ENCODE peak calls at places on chromosomes 5 and 9, in six cellular contexts. O is thyroid gland, F is HCT116, U is transverse colon, E is A549, G is heart left ventricle. Q is an unnamed sample.

GRCh38 chr5:98556707-98557106 is 216.8 kb upstream of the RGMB start:
- DNase-seq in F (no peak), O (no peak), E (no peak), U (no peak), G (no peak), Q (no peak)

GRCh38 chr9:6944896-6945295 is 187.1 kb downstream of the KDM4C start:
- DNase-seq in E (no peak), F (no peak), U (no peak), O (no peak), G (no peak), Q (no peak)

GRCh38 chr5:113039229-113039628 is 62.6 kb downstream of the DCP2 start:
- DNase-seq in U (no peak), E (no peak), F (no peak), G (no peak), O (no peak), Q (no peak)

GRCh38 chr5:120083851-120084615 is 380.1 kb upstream of the PRR16 start:
- DNase-seq in E (no peak), U (no peak), F (no peak), G (no peak), O (no peak), Q (no peak)

GRCh38 chr5:84430863-84431663 is 46.4 kb upstream of the EDIL3 start:
- DNase-seq in O (no peak), G (no peak), U (no peak), F (no peak), E (no peak), Q (no peak)

GRCh38 chr5:111584651-111585050 is 72.3 kb upstream of the STARD4 start:
- DNase-seq in O (no peak), G (no peak), U (no peak), E (no peak), F (no peak), Q (no peak)

GRCh38 chr9:129990269-129991005 is 52.6 kb downstream of the FNBP1 start:
- DNase-seq in O (no peak), G (no peak), E (no peak), F (no peak), U (peak), Q (no peak)

GRCh38 chr5:153079396-153079795 is 411.1 kb upstream of the GRIA1 start:
- DNase-seq in O (no peak), U (no peak), E (no peak), F (no peak), G (no peak), Q (no peak)

GRCh38 chr9:135343136-135343535 is 136.4 kb upstream of the PPP1R26 start:
- DNase-seq in F (no peak), G (no peak), U (no peak), E (no peak), O (no peak), Q (no peak)

GRCh38 chr5:179205277-179205676 is 140.0 kb downstream of the ADAMTS2 start:
- DNase-seq in O (no peak), U (no peak), E (no peak), F (no peak), G (no peak), Q (no peak)

GRCh38 chr9:128800061-128800460 is 13.0 kb downstream of the TBC1D13 start:
- DNase-seq in O (no peak), F (no peak), U (no peak), E (no peak), G (no peak), Q (no peak)

GRCh38 chr5:77995793-77996409 is 219.8 kb upstream of the TBCA start:
- DNase-seq in U (no peak), G (no peak), E (no peak), O (no peak), F (no peak), Q (no peak)

GRCh38 chr5:84379749-84380148 is 4.9 kb downstream of the EDIL3 start:
- DNase-seq in E (no peak), U (no peak), F (no peak), G (no peak), O (no peak), Q (no peak)

GRCh38 chr5:134003957-134004625 is 684 bp downstream of the VDAC1 start:
- DNase-seq in U (peak), F (no peak), G (peak), E (no peak), O (peak), Q (peak)

GRCh38 chr5:97047076-97047475 is 95.3 kb downstream of the LIX1 start:
- DNase-seq in G (no peak), U (no peak), E (no peak), O (no peak), F (no peak), Q (no peak)

GRCh38 chr5:19342942-19343341 is 645.1 kb downstream of the CDH18 start:
- DNase-seq in F (no peak), G (no peak), O (no peak), U (no peak), E (no peak), Q (no peak)

GRCh38 chr9:128160603-128160987 is 530 bp downstream of the BBLN start:
- DNase-seq in O (no peak), E (no peak), F (no peak), U (peak), G (no peak), Q (peak)

GRCh38 chr9:97811534-97812246 is 41.3 kb upstream of the FOXE1 start:
- DNase-seq in F (no peak), U (no peak), G (no peak), O (peak), E (no peak), Q (no peak)

GRCh38 chr9:84970432-84970831 is 300.9 kb downstream of the NTRK2 start:
- DNase-seq in U (peak), E (peak), F (no peak), G (no peak), O (no peak), Q (no peak)

GRCh38 chr5:14465086-14465485 is 116.5 kb upstream of the OTULINL start:
- DNase-seq in U (no peak), E (no peak), G (no peak), F (no peak), O (no peak), Q (no peak)

GRCh38 chr5:80961376-80962281 is 1.5 kb downstream of the RASGRF2 start:
- DNase-seq in G (no peak), U (peak), O (peak), F (no peak), E (no peak), Q (no peak)

GRCh38 chr9:134211811-134212460 is 47.6 kb upstream of the RNU6ATAC start:
- DNase-seq in E (no peak), G (no peak), F (no peak), O (no peak), U (no peak), Q (no peak)

GRCh38 chr5:83322273-83322924 is 149.1 kb upstream of the VCAN start:
- DNase-seq in O (no peak), E (no peak), F (no peak), U (no peak), G (no peak), Q (no peak)

GRCh38 chr5:135238622-135239460 is 160.2 kb downstream of the MACROH2A1 start:
- DNase-seq in O (no peak), E (no peak), G (peak), F (no peak), U (no peak), Q (no peak)

GRCh38 chr5:9500244-9500643 is 45.6 kb downstream of the SEMA5A start:
- DNase-seq in G (no peak), F (no peak), E (no peak), U (no peak), O (no peak), Q (no peak)

GRCh38 chr5:43560128-43560527 is 3.3 kb upstream of the PAIP1 start:
- DNase-seq in U (no peak), E (no peak), O (no peak), F (no peak), G (no peak), Q (no peak)

GRCh38 chr5:127206320-127207113 is 84.1 kb upstream of the MEGF10 start:
- DNase-seq in F (peak), E (peak), U (no peak), G (no peak), O (no peak), Q (no peak)

GRCh38 chr9:106921989-106922388 is 59.0 kb downstream of the ZNF462 start:
- DNase-seq in U (no peak), E (no peak), F (no peak), G (no peak), O (no peak), Q (no peak)

GRCh38 chr5:79871721-79872120 is 119.3 kb downstream of the MTX3 start:
- DNase-seq in G (no peak), F (no peak), O (no peak), E (no peak), U (no peak), Q (no peak)

GRCh38 chr9:70101265-70101664 is 57.6 kb downstream of the MAMDC2 start:
- DNase-seq in F (no peak), U (no peak), G (no peak), E (no peak), O (no peak), Q (no peak)

GRCh38 chr9:112380771-112381181 is 868 bp downstream of the HSDL2 start:
- DNase-seq in G (no peak), F (no peak), O (no peak), E (no peak), U (no peak), Q (peak)

GRCh38 chr9:22031664-22032411 is 22.7 kb upstream of the CDKN2B start:
- DNase-seq in G (no peak), F (no peak), U (no peak), E (no peak), O (no peak), Q (no peak)

GRCh38 chr9:127283917-127284316 is 19.3 kb downstream of the GARNL3 start:
- DNase-seq in E (peak), F (no peak), U (peak), G (no peak), O (peak), Q (no peak)

GRCh38 chr9:131773911-131774379 is 34.1 kb upstream of the RAPGEF1 start:
- DNase-seq in E (peak), F (no peak), U (peak), O (peak), G (peak), Q (peak)

GRCh38 chr9:79256691-79257213 is 315.0 kb upstream of the TLE4 start:
- DNase-seq in O (peak), G (no peak), F (no peak), U (peak), E (no peak), Q (no peak)

GRCh38 chr9:132099741-132100407 is 20.2 kb upstream of the MED27 start:
- DNase-seq in E (no peak), F (no peak), O (no peak), U (no peak), G (no peak), Q (no peak)

GRCh38 chr9:72203205-72203803 is 54.1 kb downstream of the GDA start:
- DNase-seq in G (no peak), F (peak), E (peak), O (no peak), U (peak), Q (peak)

DNA sequence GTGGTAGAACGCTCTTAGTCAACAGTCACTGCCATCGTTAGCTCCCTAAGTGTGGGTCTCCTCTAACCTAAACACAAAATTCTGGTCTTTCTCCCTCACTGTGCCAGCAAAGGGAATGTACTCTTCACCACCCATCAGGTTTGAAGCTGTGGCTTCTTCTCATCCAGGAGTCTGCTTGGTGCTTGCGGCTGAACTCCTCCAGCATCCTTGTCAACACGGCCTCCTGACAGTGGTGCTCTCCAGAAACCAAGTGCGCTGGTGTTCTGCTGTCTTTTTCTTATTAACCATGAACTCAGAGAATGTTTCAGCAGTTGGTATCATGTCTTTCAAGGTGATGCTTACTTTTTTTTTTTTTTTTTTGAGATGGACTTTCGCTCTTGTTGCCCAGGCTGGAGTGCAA is 23.9 kb upstream of the LPCAT1 start:
- DNase-seq in G (no peak), U (no peak), F (no peak), E (no peak), O (no peak), Q (no peak)
- TF ChIP-seq POLR2A in G (no peak), U (no peak), F (no peak), E (no peak), O (no peak), Q (no peak)

DNA sequence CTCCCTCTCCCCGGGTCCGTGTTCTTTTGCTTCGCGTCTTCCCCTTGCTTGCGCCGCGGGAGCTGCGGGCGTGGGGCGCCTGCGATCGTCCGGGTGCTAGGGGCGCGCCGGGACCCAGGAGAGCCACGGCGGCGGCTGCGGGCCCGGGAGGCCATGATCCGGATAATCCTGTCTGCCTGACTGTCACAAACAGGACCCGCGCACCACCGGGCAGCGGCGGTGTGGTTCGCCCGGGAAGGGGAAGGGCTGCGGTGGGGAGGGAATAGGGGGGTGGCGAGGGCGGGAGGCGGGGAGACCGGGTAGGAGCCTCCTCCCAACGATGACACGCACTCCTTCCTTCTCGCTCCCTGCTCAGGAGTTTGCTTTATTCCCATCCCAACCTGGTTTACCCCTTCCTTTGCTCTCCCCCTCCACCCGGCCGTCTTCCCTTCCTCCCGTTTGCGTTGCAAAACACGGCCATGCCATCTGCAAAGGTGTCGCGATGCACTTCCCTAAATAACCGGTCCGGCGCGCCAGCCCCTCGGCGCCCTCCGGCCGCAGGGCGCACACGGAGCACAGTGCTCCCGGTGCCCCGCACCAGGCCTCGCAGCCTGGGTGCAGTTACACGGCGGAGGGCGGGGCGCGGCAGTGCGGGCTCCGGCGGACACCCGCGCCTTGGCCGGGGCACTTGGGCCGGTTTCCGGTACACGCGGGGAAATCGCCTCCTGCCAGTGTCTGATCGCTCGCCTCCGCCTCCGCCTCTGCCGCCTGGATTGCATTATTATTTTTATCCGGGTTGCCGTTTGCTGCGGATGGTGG is 1.5 kb downstream of the SMARCA2 start:
- DNase-seq in U (peak), F (no peak), E (peak), G (peak), O (peak), Q (peak)
- TF ChIP-seq POLR2A in U (peak), F (no peak), E (no peak), G (no peak), O (peak), Q (peak)

GRCh38 chr5:64768358-64769312 is at the start of the genes CWC27 and SREK1IP1:
- DNase-seq in G (peak), U (peak), E (peak), O (peak), F (peak), Q (peak)
- TF ChIP-seq POLR2A in G (no peak), U (peak), E (peak), O (peak), F (peak), Q (peak)

GRCh38 chr5:115378754-115379153 is 82.3 kb upstream of the CCDC112 start:
- DNase-seq in F (no peak), O (no peak), E (no peak), U (no peak), G (no peak), Q (no peak)

GRCh38 chr5:115372121-115372520 is 75.7 kb upstream of the CCDC112 start:
- DNase-seq in G (no peak), U (no peak), O (no peak), E (no peak), F (no peak), Q (no peak)

GRCh38 chr5:115375922-115376321 is 79.5 kb upstream of the CCDC112 start:
- DNase-seq in E (no peak), G (peak), O (no peak), U (peak), F (no peak), Q (no peak)

GRCh38 chr5:115377468-115378217 is 81.2 kb upstream of the CCDC112 start:
- DNase-seq in O (no peak), F (peak), G (no peak), E (no peak), U (no peak), Q (peak)

GRCh38 chr5:115374057-115374775 is 77.8 kb upstream of the CCDC112 start:
- DNase-seq in U (peak), O (no peak), F (no peak), E (no peak), G (no peak), Q (no peak)
- TF ChIP-seq POLR2A in U (no peak), O (no peak), F (no peak), E (no peak), G (no peak), Q (no peak)

DNA sequence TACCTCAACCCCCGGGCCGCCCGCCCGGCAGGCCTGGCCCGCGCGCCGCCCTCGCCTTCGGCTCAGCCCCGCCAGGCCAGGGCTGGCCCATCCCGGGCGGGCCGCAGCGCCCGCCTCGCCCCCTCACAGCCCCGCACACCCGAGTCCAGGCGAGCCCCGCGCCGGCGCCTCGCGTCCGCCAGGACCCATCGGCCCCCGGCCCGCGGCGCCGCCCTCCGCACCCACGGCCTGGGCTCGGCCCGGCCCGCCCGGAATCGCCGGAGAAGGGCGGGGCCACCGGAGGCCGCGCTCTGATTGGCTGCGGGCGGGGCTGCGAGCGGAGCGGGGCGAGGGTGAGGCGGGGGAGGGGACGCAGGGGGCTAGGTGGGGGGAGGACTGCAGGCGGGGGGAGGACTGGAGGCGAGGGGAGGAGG is 304 bp upstream of the UBTD2 start:
- DNase-seq in E (peak), F (no peak), O (peak), G (peak), U (peak), Q (peak)
- TF ChIP-seq POLR2A in E (peak), F (peak), O (peak), G (no peak), U (no peak), Q (no peak)

GRCh38 chr5:54661111-54661510 is 143.6 kb downstream of the SNX18 start:
- DNase-seq in E (no peak), G (no peak), U (no peak), F (no peak), O (no peak), Q (no peak)
- TF ChIP-seq POLR2A in E (no peak), G (no peak), U (no peak), F (no peak), O (no peak), Q (no peak)

DNA sequence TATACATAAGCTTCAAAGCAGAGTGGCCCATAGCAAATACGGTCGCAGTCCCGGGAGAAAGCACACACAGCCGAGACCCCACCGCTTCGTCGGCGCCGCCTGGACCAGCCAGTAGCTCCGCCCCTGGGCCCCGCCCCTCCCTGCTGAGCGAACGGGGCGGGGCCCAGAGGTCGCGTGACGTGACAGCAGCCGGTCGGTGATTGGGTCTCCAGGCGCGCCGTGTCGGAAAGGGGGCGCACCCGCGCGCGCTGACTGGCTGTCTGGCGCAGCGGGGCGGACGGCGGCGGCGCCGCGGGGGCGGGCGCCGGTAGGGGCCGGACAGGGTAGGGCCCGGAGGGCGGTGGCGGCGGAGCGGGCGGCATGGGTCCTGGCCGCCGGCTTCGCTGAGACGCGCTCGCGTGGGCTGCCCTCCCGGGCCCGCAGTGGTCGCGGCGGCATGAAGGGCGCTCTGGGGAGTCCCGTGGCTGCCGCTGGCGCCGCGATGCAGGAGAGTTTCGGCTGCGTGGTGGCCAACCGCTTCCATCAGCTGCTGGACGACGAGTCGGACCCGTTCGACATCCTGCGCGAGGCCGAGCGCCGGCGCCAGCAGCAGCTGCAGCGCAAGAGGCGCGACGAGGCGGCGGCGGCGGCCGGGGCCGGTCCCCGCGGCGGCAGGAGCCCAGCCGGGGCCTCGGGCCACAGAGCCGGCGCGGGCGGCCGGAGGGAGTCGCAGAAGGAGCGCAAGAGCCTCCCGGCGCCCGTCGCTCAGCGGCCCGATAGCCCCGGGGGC is at the start of gene HABP4:
- DNase-seq in F (peak), O (peak), G (peak), E (peak), U (peak), Q (peak)
- TF ChIP-seq POLR2A in F (no peak), O (peak), G (peak), E (peak), U (peak), Q (peak)

GRCh38 chr5:140114341-140115185 is 654 bp downstream of the PURA start:
- DNase-seq in U (peak), G (peak), O (peak), E (peak), F (no peak), Q (peak)
- TF ChIP-seq POLR2A in U (peak), G (no peak), O (peak), E (no peak), F (no peak), Q (peak)

GRCh38 chr9:124343533-124344290 is 71.5 kb downstream of the PSMB7 start:
- DNase-seq in F (no peak), U (no peak), E (no peak), O (no peak), G (no peak), Q (no peak)
- TF ChIP-seq POLR2A in F (no peak), U (no peak), E (no peak), O (no peak), G (no peak), Q (no peak)